ENCODE peak calls at places on chromosomes 16 and 17, in four cellular contexts. G is EL; L is H4; H is activated naive CD8-positive, alpha-beta T cell treated with anti-CD3 and anti-CD28 coated beads, Interleukin-2, amount 50 U/mL, for 24 hours. K is an unnamed sample.

GRCh38 chr17:79802736-79803420 is 6.0 kb upstream of the CBX8 start:
- DNase-seq in L (no peak), G (peak), H (no peak), K (no peak)

GRCh38 chr16:12503201-12503600 is 300.5 kb downstream of the CPPED1 start:
- DNase-seq in H (no peak), L (no peak), G (no peak), K (no peak)

GRCh38 chr17:41190328-41190727 is 641 bp downstream of the KRTAP9-1 start:
- DNase-seq in H (no peak), L (no peak), G (no peak), K (no peak)

GRCh38 chr17:81528384-81528650 is 140 bp downstream of the FSCN2 start:
- DNase-seq in H (no peak), L (no peak), G (no peak), K (no peak)

GRCh38 chr16:57113042-57113453 is 20.7 kb downstream of the CPNE2 start:
- DNase-seq in L (no peak), G (peak), H (no peak), K (no peak)

GRCh38 chr17:39486242-39486641 is 25.0 kb downstream of the CDK12 start:
- DNase-seq in H (no peak), L (peak), G (peak), K (no peak)

GRCh38 chr16:86823895-86824671 is 245.7 kb downstream of the FOXL1 start:
- DNase-seq in L (peak), G (peak), H (no peak), K (no peak)

GRCh38 chr17:60077672-60078519 is 825 bp downstream of the HEATR6 start:
- DNase-seq in G (no peak), H (peak), L (no peak), K (no peak)

GRCh38 chr17:6455321-6455705 is 11.1 kb downstream of the PIMREG start:
- DNase-seq in H (peak), G (no peak), L (no peak), K (peak)

GRCh38 chr16:3618782-3619166 is 7.4 kb upstream of the SLX4 start:
- DNase-seq in H (no peak), L (no peak), G (peak), K (peak)

GRCh38 chr17:732788-733720 is 658 bp downstream of the TLCD3A start:
- DNase-seq in G (peak), H (peak), L (no peak), K (no peak)

GRCh38 chr17:78142113-78142861 is 3.9 kb upstream of the C17orf99 start:
- DNase-seq in L (peak), G (peak), H (peak), K (peak)

GRCh38 chr16:55501549-55502322 is 7.1 kb upstream of the LPCAT2 start:
- DNase-seq in H (no peak), G (no peak), L (no peak), K (no peak)

GRCh38 chr16:55264949-55265348 is 59.1 kb upstream of the IRX6 start:
- DNase-seq in H (no peak), L (peak), G (no peak), K (no peak)

GRCh38 chr17:82158825-82159224 is 53.8 kb downstream of the CCDC57 start:
- DNase-seq in H (no peak), G (no peak), L (no peak), K (no peak)

GRCh38 chr17:15485045-15485444 is 17.6 kb upstream of the CDRT4 start:
- DNase-seq in H (no peak), G (no peak), L (no peak), K (no peak)

GRCh38 chr17:50147841-50148225 is 2.6 kb downstream of the PPP1R9B start:
- DNase-seq in L (no peak), H (peak), G (peak), K (no peak)

GRCh38 chr16:67191995-67192681 is at the start of gene E2F4:
- DNase-seq in G (peak), L (peak), H (peak), K (no peak)

GRCh38 chr17:72850410-72850809 is 242.1 kb downstream of the SLC39A11 start:
- DNase-seq in G (peak), H (no peak), L (no peak), K (no peak)

GRCh38 chr17:17792551-17793377 is 44.0 kb downstream of the SREBF1 start:
- DNase-seq in H (peak), L (no peak), G (no peak), K (no peak)

GRCh38 chr17:37388266-37388665 is 12.5 kb downstream of the C17orf78 start:
- DNase-seq in H (no peak), L (no peak), G (peak), K (no peak)

GRCh38 chr16:10576390-10577304 is 3.8 kb downstream of the EMP2 start:
- DNase-seq in G (no peak), L (no peak), H (no peak), K (no peak)